ENCODE peak calls at places on chromosomes 6 and 20, in seven cellular contexts. E is lower lobe of right lung; W is cardiac muscle cell; B is AG04450; C is GM23248; T is CD8-positive, alpha-beta T cell; Y is CD8-positive, alpha-beta memory T cell. S is an unnamed sample.

GRCh38 chr20:49888341-49889244 is 26.7 kb downstream of the SPATA2 start:
- DNase-seq in W (peak), Y (peak), E (no peak), B (no peak), T (peak), C (peak), S (peak)

GRCh38 chr20:50886184-50886790 is 45.0 kb downstream of the ADNP start:
- DNase-seq in W (no peak), T (no peak), E (no peak), B (no peak), Y (no peak), C (no peak), S (no peak)

GRCh38 chr6:118632359-118632758 is 19.0 kb downstream of the CEP85L start:
- DNase-seq in W (no peak), T (no peak), E (no peak), Y (no peak), C (no peak), B (no peak), S (no peak)

GRCh38 chr20:43938932-43939761 is 24.5 kb downstream of the TOX2 start:
- DNase-seq in C (peak), E (peak), T (no peak), Y (no peak), W (no peak), B (peak), S (no peak)

GRCh38 chr6:2948228-2949025 is 22.9 kb downstream of the SERPINB6 start:
- DNase-seq in T (no peak), B (no peak), Y (no peak), C (no peak), E (no peak), W (no peak), S (no peak)

GRCh38 chr6:47836639-47837038 is 54.8 kb downstream of the OPN5 start:
- DNase-seq in T (no peak), W (no peak), E (no peak), Y (no peak), C (no peak), B (no peak), S (no peak)

GRCh38 chr20:21027569-21027968 is 78.6 kb downstream of the LINC00237 start:
- DNase-seq in T (no peak), B (no peak), C (peak), E (no peak), Y (no peak), W (peak), S (peak)

GRCh38 chr20:37295001-37295400 is 5.5 kb downstream of the MANBAL start:
- DNase-seq in T (no peak), C (peak), E (no peak), Y (no peak), W (no peak), B (peak), S (no peak)

GRCh38 chr6:13474360-13474759 is 13.0 kb downstream of the GFOD1 start:
- DNase-seq in C (peak), B (no peak), E (no peak), T (no peak), Y (no peak), W (no peak), S (no peak)

GRCh38 chr6:144265061-144265357 is 20.1 kb upstream of the UTRN start:
- DNase-seq in T (no peak), Y (no peak), E (no peak), W (peak), B (no peak), C (peak), S (no peak)

GRCh38 chr6:2158596-2159271 is 86.7 kb downstream of the GMDS start:
- DNase-seq in B (no peak), W (peak), E (no peak), T (no peak), Y (no peak), C (peak), S (peak)

GRCh38 chr6:89239338-89239737 is 22.2 kb upstream of the GABRR1 start:
- DNase-seq in C (peak), E (no peak), B (no peak), T (no peak), Y (peak), W (no peak), S (peak)

GRCh38 chr20:23314714-23315498 is 35.7 kb upstream of the NXT1 start:
- DNase-seq in Y (no peak), T (no peak), E (no peak), B (no peak), W (no peak), C (no peak), S (no peak)

GRCh38 chr6:169918239-169918953 is 167.0 kb downstream of the ERMARD start:
- DNase-seq in E (no peak), B (no peak), C (no peak), T (no peak), Y (no peak), W (no peak), S (no peak)

GRCh38 chr6:108730556-108731228 is 117.5 kb upstream of the ARMC2 start:
- DNase-seq in T (no peak), C (no peak), B (no peak), Y (no peak), E (no peak), W (no peak), S (no peak)

GRCh38 chr6:140486468-140487361 is 1112.3 kb upstream of the CITED2 start:
- DNase-seq in Y (no peak), T (no peak), E (no peak), W (no peak), C (peak), B (no peak), S (no peak)

GRCh38 chr6:122130026-122130348 is 269.5 kb upstream of the HSF2 start:
- DNase-seq in C (peak), B (no peak), T (no peak), E (no peak), W (peak), Y (no peak), S (no peak)

GRCh38 chr6:148776321-148776966 is 29.6 kb downstream of the UST start:
- DNase-seq in B (peak), T (no peak), Y (no peak), W (no peak), E (no peak), C (peak), S (no peak)

GRCh38 chr20:41526327-41526726 is 91.8 kb downstream of the CHD6 start:
- DNase-seq in E (no peak), C (no peak), Y (no peak), W (peak), T (no peak), B (no peak), S (no peak)

GRCh38 chr6:39451831-39452230 is 129.3 kb upstream of the KCNK16 start:
- DNase-seq in B (no peak), E (no peak), C (peak), T (no peak), W (no peak), Y (no peak), S (peak)

GRCh38 chr6:31652925-31653724 is 664 bp upstream of the BAG6 start:
- DNase-seq in C (peak), W (peak), T (no peak), Y (peak), E (peak), B (no peak), S (peak)

GRCh38 chr6:16333580-16333979 is 95.2 kb downstream of the GMPR start:
- DNase-seq in Y (no peak), B (no peak), C (peak), W (no peak), T (no peak), E (no peak), S (no peak)

GRCh38 chr6:134446228-134446848 is 128.4 kb upstream of the SGK1 start:
- DNase-seq in C (peak), T (no peak), Y (no peak), B (no peak), E (no peak), W (no peak), S (no peak)

GRCh38 chr6:113856011-113856551 is 1.1 kb upstream of the MARCKS start:
- DNase-seq in B (no peak), Y (no peak), C (peak), W (peak), E (no peak), T (no peak), S (peak)

GRCh38 chr6:128339635-128340436 is 180.6 kb downstream of the PTPRK start:
- DNase-seq in B (peak), C (no peak), Y (no peak), E (no peak), T (no peak), W (no peak), S (no peak)

GRCh38 chr6:26358511-26358981 is 6.5 kb upstream of the BTN3A2 start:
- DNase-seq in E (no peak), Y (no peak), T (no peak), B (no peak), W (no peak), C (no peak), S (no peak)

GRCh38 chr6:119112856-119113530 is 34.5 kb upstream of the FAM184A start:
- DNase-seq in E (no peak), T (no peak), C (peak), Y (no peak), W (no peak), B (no peak), S (no peak)

GRCh38 chr6:34656378-34657036 is 40.1 kb downstream of the ILRUN start:
- DNase-seq in T (no peak), C (peak), Y (no peak), B (peak), E (no peak), W (no peak), S (no peak)

GRCh38 chr6:49097116-49097515 is 365.9 kb downstream of the MMUT start:
- DNase-seq in W (no peak), E (no peak), Y (no peak), C (no peak), B (no peak), T (no peak), S (no peak)

GRCh38 chr20:62069741-62070216 is 4.1 kb upstream of the TAF4 start:
- DNase-seq in T (no peak), E (no peak), Y (no peak), B (no peak), C (peak), W (no peak), S (no peak)

GRCh38 chr6:110329348-110329728 is 28.8 kb downstream of the METTL24 start:
- DNase-seq in W (no peak), T (no peak), C (peak), E (no peak), Y (no peak), B (no peak), S (no peak)

GRCh38 chr6:6217838-6218237 is 102.6 kb downstream of the F13A1 start:
- DNase-seq in C (no peak), B (no peak), E (no peak), Y (no peak), T (no peak), W (no peak), S (no peak)
- H3K4me3 ChIP-seq in C (peak), B (no peak), E (no peak), Y (no peak), T (no peak), W (no peak), S (no peak)

DNA sequence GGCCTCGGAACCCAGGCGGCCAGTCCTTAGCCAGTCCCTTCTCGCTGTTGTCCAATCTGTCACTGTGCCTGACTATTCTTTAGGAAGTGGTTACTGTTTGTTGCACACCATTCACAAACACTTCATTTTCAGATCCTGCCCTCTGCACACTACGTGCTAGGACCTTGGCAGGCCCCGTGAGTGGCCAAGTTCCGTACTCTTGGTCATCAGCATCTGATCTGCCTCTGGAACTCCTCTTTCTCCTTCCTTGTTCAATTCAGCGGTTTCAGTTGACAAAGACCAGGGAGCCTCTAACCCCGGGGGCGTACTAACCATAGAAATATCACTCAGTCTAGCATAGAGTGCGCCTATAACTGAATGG is 137.3 kb downstream of the LY86 start:
- DNase-seq in E (peak), C (no peak), W (no peak), B (no peak), Y (no peak), T (no peak), S (no peak)
- H3K4me3 ChIP-seq in E (no peak), C (no peak), W (no peak), B (no peak), Y (no peak), T (no peak), S (no peak)

GRCh38 chr20:48480391-48480790 is 347.4 kb downstream of the PREX1 start:
- DNase-seq in Y (no peak), B (no peak), W (no peak), C (no peak), E (no peak), T (no peak), S (peak)

GRCh38 chr20:48483667-48484066 is 344.1 kb downstream of the PREX1 start:
- DNase-seq in C (no peak), T (no peak), W (no peak), E (no peak), B (no peak), Y (no peak), S (no peak)

GRCh38 chr20:48478806-48479550 is 348.8 kb downstream of the PREX1 start:
- DNase-seq in Y (no peak), B (no peak), E (peak), W (no peak), C (no peak), T (no peak), S (no peak)

GRCh38 chr20:48486065-48486464 is 341.7 kb downstream of the PREX1 start:
- DNase-seq in C (no peak), T (no peak), B (no peak), W (no peak), Y (no peak), E (no peak), S (no peak)

GRCh38 chr20:48482790-48483189 is 345.0 kb downstream of the PREX1 start:
- DNase-seq in E (no peak), W (no peak), Y (no peak), C (no peak), T (no peak), B (no peak), S (no peak)
- H3K4me3 ChIP-seq in E (no peak), W (no peak), Y (no peak), C (no peak), T (no peak), B (no peak), S (no peak)

DNA sequence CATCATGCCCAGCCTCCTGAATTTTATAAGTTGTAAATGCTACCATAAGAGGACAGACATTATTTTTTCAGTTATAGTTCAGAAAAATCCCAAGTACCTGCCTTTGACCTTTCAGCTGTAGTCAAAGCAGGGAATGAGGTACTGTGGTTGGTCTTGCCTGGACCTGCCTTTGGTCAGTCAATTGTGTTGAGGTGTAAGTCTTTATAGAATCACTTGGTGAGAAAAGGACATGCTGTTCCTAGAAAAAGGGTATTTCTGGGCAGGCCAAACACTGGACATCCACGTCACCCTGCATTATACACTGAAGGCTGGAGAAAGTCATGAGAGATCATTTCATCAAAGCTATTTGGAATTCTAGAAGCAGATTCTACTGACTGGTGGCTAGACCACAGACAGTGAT is 40.3 kb downstream of the PEX7 start:
- DNase-seq in B (no peak), W (no peak), E (no peak), C (no peak), Y (no peak), T (no peak), S (no peak)
- H3K4me3 ChIP-seq in B (no peak), W (no peak), E (no peak), C (no peak), Y (no peak), T (no peak), S (no peak)

DNA sequence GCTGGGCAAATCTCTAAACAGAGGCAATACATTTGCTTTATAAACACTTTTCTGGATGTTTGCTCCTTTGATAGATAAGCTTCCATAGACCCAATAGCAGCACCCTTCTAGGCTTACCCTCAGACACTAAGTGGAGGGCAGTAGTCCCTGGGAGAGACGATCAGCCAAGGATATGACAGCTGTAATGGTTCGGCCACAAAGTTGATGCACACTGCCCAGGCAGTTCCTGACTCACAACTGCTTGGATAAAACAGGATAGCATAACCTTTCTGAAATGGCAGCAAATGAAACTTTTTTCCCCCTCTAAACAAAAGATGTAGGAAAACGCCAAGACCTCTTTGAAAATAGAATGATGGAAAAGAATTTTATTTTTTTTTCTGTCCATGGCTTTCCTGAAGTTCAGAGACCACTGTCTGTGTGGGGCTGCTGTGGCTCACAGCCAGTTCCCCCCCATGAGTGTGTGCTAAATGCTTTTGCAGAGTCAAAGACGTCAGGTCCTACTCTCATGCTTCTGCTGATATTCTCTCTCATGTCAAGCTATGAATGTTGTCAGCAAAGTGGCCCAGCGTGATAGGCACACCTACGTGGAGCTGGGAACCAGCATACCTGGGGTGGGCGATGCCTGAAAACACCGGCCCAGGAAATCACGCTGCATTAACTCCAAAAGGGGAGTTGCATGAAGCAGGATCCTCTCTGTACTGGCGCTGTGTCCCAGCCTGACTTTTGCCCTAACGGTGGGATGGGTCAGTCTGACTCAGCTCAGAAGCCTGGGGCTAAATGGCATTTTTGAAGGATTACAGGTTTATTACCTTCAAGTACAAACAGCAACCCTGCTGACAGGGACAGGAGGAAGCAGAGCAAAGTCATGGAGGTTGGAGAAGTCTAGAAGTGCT is 8.8 kb upstream of the MRPS10 start:
- DNase-seq in C (peak), W (no peak), E (no peak), B (peak), Y (no peak), T (no peak), S (no peak)
- H3K4me3 ChIP-seq in C (peak), W (no peak), E (no peak), B (peak), Y (no peak), T (no peak), S (no peak)

GRCh38 chr6:151393410-151393809 is 2.1 kb upstream of the ZBTB2 start:
- DNase-seq in E (no peak), B (no peak), W (no peak), T (no peak), C (no peak), Y (no peak), S (no peak)
- H3K4me3 ChIP-seq in E (no peak), B (no peak), W (no peak), T (no peak), C (peak), Y (peak), S (no peak)

DNA sequence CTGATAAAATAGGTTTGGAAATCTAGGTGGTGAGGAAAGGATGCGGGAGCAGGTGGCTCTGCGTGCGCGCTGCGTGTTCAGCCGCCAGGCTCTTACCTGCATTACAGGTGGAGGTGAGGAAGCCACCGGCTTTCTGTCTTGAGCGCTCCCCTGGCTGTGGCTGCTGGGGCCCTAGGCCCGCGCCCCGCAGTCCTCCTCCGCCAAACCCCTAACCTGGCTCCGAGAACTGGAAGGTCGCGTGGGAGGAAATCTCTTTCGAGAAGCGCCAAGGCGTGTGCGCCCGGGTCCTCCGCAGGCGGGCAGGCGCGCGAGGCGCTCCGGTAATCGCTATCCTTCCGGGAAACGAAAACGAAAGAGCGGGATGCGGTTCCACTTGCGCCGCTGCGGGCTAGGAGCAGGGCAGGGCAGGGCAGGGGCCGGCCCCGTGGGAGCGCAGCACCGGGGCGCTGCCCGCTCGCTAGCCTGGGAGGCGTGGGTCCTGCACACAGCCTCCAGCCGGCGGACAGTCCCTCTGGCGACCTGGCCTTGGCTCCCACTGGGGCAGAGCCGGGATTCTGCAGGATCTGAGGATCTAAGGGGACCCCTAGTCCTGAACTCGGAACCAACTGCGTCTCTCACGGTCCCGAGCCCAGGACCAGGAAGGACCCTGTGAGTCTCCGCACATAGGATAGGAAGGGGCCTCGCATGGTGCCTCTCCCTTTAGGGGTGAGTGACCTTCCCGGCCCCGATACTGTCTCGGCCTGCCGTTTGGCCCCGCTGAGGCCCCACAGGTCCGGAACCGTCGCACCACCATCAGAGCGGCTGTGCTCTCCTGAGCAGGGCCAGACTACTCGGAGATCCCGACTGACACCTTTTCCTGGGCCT is at the start of gene ETV7:
- DNase-seq in C (peak), Y (peak), T (no peak), W (peak), E (peak), B (no peak), S (peak)
- H3K4me3 ChIP-seq in C (peak), Y (peak), T (peak), W (peak), E (peak), B (peak), S (peak)

DNA sequence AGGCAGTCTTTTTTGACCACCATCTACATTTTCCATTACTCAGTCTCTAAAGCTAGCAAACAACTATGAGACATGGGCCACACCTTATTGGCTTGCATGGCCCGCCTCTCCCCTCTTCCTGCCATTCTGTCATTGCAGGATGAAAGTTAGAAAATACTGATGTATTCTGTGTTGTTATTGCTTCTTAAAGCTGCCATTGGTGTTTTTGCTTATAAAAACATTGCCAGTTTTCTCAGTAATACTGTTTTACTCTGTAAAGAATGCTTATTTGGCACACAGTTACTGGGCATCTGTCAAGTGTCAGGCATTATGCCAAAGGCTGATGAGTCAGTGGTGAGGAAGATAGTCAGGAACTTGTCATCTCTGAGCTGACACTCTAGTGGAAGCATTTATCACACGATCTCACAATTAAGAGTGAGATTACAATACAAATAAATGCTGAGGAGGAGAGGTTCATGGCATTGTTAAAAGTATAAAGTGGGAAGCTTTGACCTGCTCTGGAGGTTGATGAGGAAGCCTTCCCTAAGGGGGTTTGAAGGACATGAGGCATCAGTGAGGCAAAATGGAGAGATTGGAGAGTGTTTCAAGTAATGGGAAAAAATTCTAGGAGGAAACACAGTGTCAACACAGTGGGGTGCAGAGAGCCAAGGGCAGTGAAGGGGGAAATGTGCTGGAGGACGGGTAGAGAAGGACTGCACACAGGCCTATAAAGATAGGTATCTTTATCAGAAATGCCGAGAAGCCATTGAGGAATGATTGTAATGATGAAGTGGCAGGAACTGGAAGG is 14.7 kb downstream of the KLHL32 start:
- DNase-seq in E (no peak), B (no peak), T (no peak), Y (no peak), C (peak), W (no peak), S (no peak)
- H3K4me3 ChIP-seq in E (no peak), B (no peak), T (no peak), Y (no peak), C (no peak), W (no peak), S (no peak)

S was measured in H7.